ENCODE peak calls at places on chromosome 3, in ten cellular contexts. One of them, this sample, is unnamed.

GRCh38 chr3:36434682-36435426 is 54.5 kb downstream of the STAC start:
- DNase-seq in lower leg skin: peak
- DNase-seq in GM12878: no peak
- DNase-seq in heart left ventricle: no peak
- DNase-seq in ovary: no peak
- DNase-seq in uterus: no peak
- DNase-seq in A549: no peak
- DNase-seq in spleen: no peak
- DNase-seq in esophagus muscularis mucosa: no peak
- DNase-seq in IMR-90: no peak
- DNase-seq in this sample: no peak

GRCh38 chr3:61155701-61156292 is 95.5 kb downstream of the FHIT start:
- DNase-seq in lower leg skin: no peak
- DNase-seq in GM12878: no peak
- DNase-seq in heart left ventricle: no peak
- DNase-seq in ovary: no peak
- DNase-seq in uterus: no peak
- DNase-seq in A549: no peak
- DNase-seq in spleen: no peak
- DNase-seq in esophagus muscularis mucosa: no peak
- DNase-seq in IMR-90: no peak
- DNase-seq in this sample: peak

GRCh38 chr3:159763466-159764210 is 225.0 kb upstream of the IL12A start:
- DNase-seq in lower leg skin: peak
- DNase-seq in GM12878: no peak
- DNase-seq in heart left ventricle: peak
- DNase-seq in ovary: peak
- DNase-seq in uterus: peak
- DNase-seq in A549: peak
- DNase-seq in spleen: peak
- DNase-seq in esophagus muscularis mucosa: no peak
- DNase-seq in IMR-90: peak
- DNase-seq in this sample: peak

GRCh38 chr3:179882322-179882721 is 154.4 kb downstream of the PEX5L start:
- DNase-seq in lower leg skin: no peak
- DNase-seq in GM12878: peak
- DNase-seq in heart left ventricle: no peak
- DNase-seq in ovary: no peak
- DNase-seq in uterus: no peak
- DNase-seq in A549: no peak
- DNase-seq in spleen: no peak
- DNase-seq in esophagus muscularis mucosa: no peak
- DNase-seq in IMR-90: no peak
- DNase-seq in this sample: no peak

GRCh38 chr3:39208463-39209055 is 16.2 kb upstream of the XIRP1 start:
- DNase-seq in lower leg skin: peak
- DNase-seq in GM12878: no peak
- DNase-seq in heart left ventricle: no peak
- DNase-seq in ovary: no peak
- DNase-seq in uterus: no peak
- DNase-seq in A549: peak
- DNase-seq in spleen: no peak
- DNase-seq in esophagus muscularis mucosa: peak
- DNase-seq in IMR-90: peak
- DNase-seq in this sample: no peak

GRCh38 chr3:31029756-31030155 is 135.3 kb upstream of the GADL1 start:
- DNase-seq in lower leg skin: no peak
- DNase-seq in GM12878: no peak
- DNase-seq in heart left ventricle: no peak
- DNase-seq in ovary: no peak
- DNase-seq in uterus: no peak
- DNase-seq in A549: no peak
- DNase-seq in spleen: no peak
- DNase-seq in esophagus muscularis mucosa: no peak
- DNase-seq in IMR-90: no peak
- DNase-seq in this sample: no peak

GRCh38 chr3:15527031-15527459 is 5.5 kb upstream of the COLQ start:
- DNase-seq in lower leg skin: no peak
- DNase-seq in GM12878: no peak
- DNase-seq in heart left ventricle: no peak
- DNase-seq in ovary: peak
- DNase-seq in uterus: peak
- DNase-seq in A549: no peak
- DNase-seq in spleen: no peak
- DNase-seq in esophagus muscularis mucosa: no peak
- DNase-seq in IMR-90: peak
- DNase-seq in this sample: no peak

GRCh38 chr3:13512451-13512850 is 32.3 kb downstream of the HDAC11 start:
- DNase-seq in lower leg skin: no peak
- DNase-seq in GM12878: no peak
- DNase-seq in heart left ventricle: peak
- DNase-seq in ovary: no peak
- DNase-seq in uterus: no peak
- DNase-seq in A549: no peak
- DNase-seq in spleen: peak
- DNase-seq in esophagus muscularis mucosa: no peak
- DNase-seq in IMR-90: no peak
- DNase-seq in this sample: peak

GRCh38 chr3:86895202-86895601 is 95.7 kb downstream of the VGLL3 start:
- DNase-seq in lower leg skin: no peak
- DNase-seq in GM12878: no peak
- DNase-seq in heart left ventricle: no peak
- DNase-seq in ovary: no peak
- DNase-seq in uterus: no peak
- DNase-seq in A549: no peak
- DNase-seq in spleen: no peak
- DNase-seq in esophagus muscularis mucosa: no peak
- DNase-seq in IMR-90: peak
- DNase-seq in this sample: no peak

GRCh38 chr3:23002846-23003800 is 200.0 kb upstream of the UBE2E2 start:
- DNase-seq in lower leg skin: no peak
- DNase-seq in GM12878: no peak
- DNase-seq in heart left ventricle: no peak
- DNase-seq in ovary: no peak
- DNase-seq in uterus: no peak
- DNase-seq in A549: no peak
- DNase-seq in spleen: no peak
- DNase-seq in esophagus muscularis mucosa: no peak
- DNase-seq in IMR-90: peak
- DNase-seq in this sample: no peak

GRCh38 chr3:45225465-45226205 is 452 bp downstream of the TMEM158 start:
- DNase-seq in lower leg skin: no peak
- DNase-seq in GM12878: no peak
- DNase-seq in heart left ventricle: no peak
- DNase-seq in ovary: peak
- DNase-seq in uterus: no peak
- DNase-seq in A549: peak
- DNase-seq in spleen: peak
- DNase-seq in esophagus muscularis mucosa: no peak
- DNase-seq in IMR-90: no peak
- DNase-seq in this sample: peak

GRCh38 chr3:152330565-152330964 is 61.8 kb downstream of the MBNL1 start:
- DNase-seq in lower leg skin: no peak
- DNase-seq in GM12878: no peak
- DNase-seq in heart left ventricle: no peak
- DNase-seq in ovary: no peak
- DNase-seq in uterus: no peak
- DNase-seq in A549: no peak
- DNase-seq in spleen: no peak
- DNase-seq in esophagus muscularis mucosa: no peak
- DNase-seq in IMR-90: no peak
- DNase-seq in this sample: no peak
- H3K4me3 ChIP-seq in lower leg skin: no peak
- H3K4me3 ChIP-seq in GM12878: no peak
- H3K4me3 ChIP-seq in heart left ventricle: no peak
- H3K4me3 ChIP-seq in ovary: no peak
- H3K4me3 ChIP-seq in uterus: no peak
- H3K4me3 ChIP-seq in A549: no peak
- H3K4me3 ChIP-seq in spleen: no peak
- H3K4me3 ChIP-seq in esophagus muscularis mucosa: no peak
- H3K4me3 ChIP-seq in IMR-90: no peak
- H3K4me3 ChIP-seq in this sample: no peak

GRCh38 chr3:197456271-197457091 is 99.3 kb downstream of the BDH1 start:
- DNase-seq in lower leg skin: peak
- DNase-seq in GM12878: no peak
- DNase-seq in heart left ventricle: peak
- DNase-seq in ovary: peak
- DNase-seq in uterus: peak
- DNase-seq in A549: peak
- DNase-seq in spleen: peak
- DNase-seq in esophagus muscularis mucosa: peak
- DNase-seq in IMR-90: peak
- DNase-seq in this sample: peak
- TF ChIP-seq POLR2A in lower leg skin: no peak
- TF ChIP-seq POLR2A in GM12878: peak
- TF ChIP-seq POLR2A in heart left ventricle: peak
- TF ChIP-seq POLR2A in ovary: no peak
- TF ChIP-seq POLR2A in uterus: peak
- TF ChIP-seq POLR2A in A549: no peak
- TF ChIP-seq POLR2A in spleen: no peak
- TF ChIP-seq POLR2A in esophagus muscularis mucosa: no peak
- TF ChIP-seq POLR2A in IMR-90: peak
- TF ChIP-seq POLR2A in this sample: peak

DNA sequence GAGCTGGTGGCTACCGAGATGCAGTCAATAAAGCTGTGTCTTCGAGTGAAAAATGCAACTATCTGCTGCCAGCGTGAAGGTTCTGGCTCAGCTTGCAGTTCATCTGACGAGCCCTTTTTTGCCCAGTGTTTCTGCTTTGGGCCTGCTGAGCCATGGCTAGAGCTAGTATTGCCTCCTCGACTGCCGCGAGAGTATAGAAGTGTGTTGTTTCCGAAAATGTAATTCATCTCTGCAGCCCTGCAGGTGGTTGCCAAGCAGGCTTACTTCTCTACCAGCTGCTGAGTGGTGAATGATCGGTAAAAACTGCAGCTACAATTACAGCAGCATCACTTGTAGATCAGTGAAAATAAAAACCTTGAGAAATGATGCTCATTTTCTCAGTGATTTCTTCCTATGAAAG is 114.8 kb downstream of the DLG1 start:
- DNase-seq in lower leg skin: no peak
- DNase-seq in GM12878: no peak
- DNase-seq in heart left ventricle: no peak
- DNase-seq in ovary: no peak
- DNase-seq in uterus: no peak
- DNase-seq in A549: no peak
- DNase-seq in spleen: no peak
- DNase-seq in esophagus muscularis mucosa: no peak
- DNase-seq in IMR-90: no peak
- DNase-seq in this sample: no peak
- H3K4me3 ChIP-seq in lower leg skin: no peak
- H3K4me3 ChIP-seq in GM12878: no peak
- H3K4me3 ChIP-seq in heart left ventricle: no peak
- H3K4me3 ChIP-seq in ovary: no peak
- H3K4me3 ChIP-seq in uterus: no peak
- H3K4me3 ChIP-seq in A549: no peak
- H3K4me3 ChIP-seq in spleen: no peak
- H3K4me3 ChIP-seq in esophagus muscularis mucosa: no peak
- H3K4me3 ChIP-seq in IMR-90: no peak
- H3K4me3 ChIP-seq in this sample: no peak

DNA sequence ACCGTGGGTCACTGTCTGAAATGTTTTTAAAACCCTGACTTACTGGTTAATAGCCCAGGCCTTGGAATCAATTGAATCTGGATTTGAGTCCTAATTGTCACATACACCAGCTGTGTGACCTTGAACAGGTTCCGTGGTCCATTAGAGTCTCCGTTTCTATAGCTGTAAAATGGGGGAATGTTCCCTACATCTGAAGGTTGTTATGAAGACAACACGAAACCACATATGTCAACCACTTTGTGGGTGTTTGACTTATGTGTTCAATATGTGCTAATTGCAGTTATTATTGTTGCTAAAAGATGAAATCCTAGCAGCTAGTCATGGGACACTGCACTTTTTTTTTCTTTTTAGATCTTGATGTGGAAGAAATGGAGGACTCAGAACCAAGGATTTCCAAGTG is 35.3 kb downstream of the ZBTB38 start:
- DNase-seq in lower leg skin: no peak
- DNase-seq in GM12878: no peak
- DNase-seq in heart left ventricle: no peak
- DNase-seq in ovary: no peak
- DNase-seq in uterus: no peak
- DNase-seq in A549: no peak
- DNase-seq in spleen: no peak
- DNase-seq in esophagus muscularis mucosa: no peak
- DNase-seq in IMR-90: no peak
- DNase-seq in this sample: no peak
- TF ChIP-seq POLR2A in lower leg skin: no peak
- TF ChIP-seq POLR2A in GM12878: no peak
- TF ChIP-seq POLR2A in heart left ventricle: no peak
- TF ChIP-seq POLR2A in ovary: no peak
- TF ChIP-seq POLR2A in uterus: no peak
- TF ChIP-seq POLR2A in A549: no peak
- TF ChIP-seq POLR2A in spleen: no peak
- TF ChIP-seq POLR2A in esophagus muscularis mucosa: no peak
- TF ChIP-seq POLR2A in IMR-90: no peak
- TF ChIP-seq POLR2A in this sample: no peak

DNA sequence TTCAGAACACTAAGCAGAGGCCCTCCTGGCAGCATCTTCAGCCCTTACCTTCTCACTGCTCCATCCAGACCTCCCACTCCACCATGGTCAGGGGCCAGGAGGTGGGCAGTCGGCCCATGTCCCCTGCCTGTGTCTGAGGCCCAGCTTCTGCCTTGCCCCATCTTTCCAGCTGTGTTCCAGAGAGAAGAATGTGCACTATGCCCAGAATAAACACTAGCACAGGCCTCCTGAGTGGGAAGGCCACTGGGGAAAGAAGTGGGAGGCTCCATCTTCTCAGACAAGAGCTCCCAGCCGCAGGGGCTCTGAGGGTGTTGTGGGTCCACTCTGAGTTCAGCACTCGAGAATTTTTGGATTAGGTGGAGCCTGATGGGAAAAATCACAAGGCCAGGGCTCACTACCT is 44.5 kb downstream of the ADCY5 start:
- DNase-seq in lower leg skin: no peak
- DNase-seq in GM12878: no peak
- DNase-seq in heart left ventricle: peak
- DNase-seq in ovary: peak
- DNase-seq in uterus: no peak
- DNase-seq in A549: no peak
- DNase-seq in spleen: peak
- DNase-seq in esophagus muscularis mucosa: no peak
- DNase-seq in IMR-90: no peak
- DNase-seq in this sample: no peak
- H3K4me3 ChIP-seq in lower leg skin: no peak
- H3K4me3 ChIP-seq in GM12878: no peak
- H3K4me3 ChIP-seq in heart left ventricle: no peak
- H3K4me3 ChIP-seq in ovary: no peak
- H3K4me3 ChIP-seq in uterus: no peak
- H3K4me3 ChIP-seq in A549: no peak
- H3K4me3 ChIP-seq in spleen: no peak
- H3K4me3 ChIP-seq in esophagus muscularis mucosa: peak
- H3K4me3 ChIP-seq in IMR-90: no peak
- H3K4me3 ChIP-seq in this sample: no peak

This sample was measured in right lobe of liver.